ENCODE peak calls at places on chromosome 13, in nine cellular contexts. O, E, G, A, D, X, H, S and L are unnamed samples.

GRCh38 chr13:70668293-70668692 is 560.0 kb upstream of the KLHL1 start:
- DNase-seq in O (no peak), E (peak), G (peak), A (no peak), D (no peak), X (no peak), H (no peak), S (no peak), L (no peak)

GRCh38 chr13:38635030-38635429 is 51.8 kb upstream of the FREM2 start:
- DNase-seq in O (no peak), E (no peak), G (no peak), A (no peak), D (no peak), X (no peak), H (no peak), S (no peak), L (no peak)

GRCh38 chr13:72849571-72849970 is 67.6 kb downstream of the PIBF1 start:
- DNase-seq in O (peak), E (peak), G (no peak), A (no peak), D (no peak), X (no peak), H (no peak), S (no peak), L (peak)

GRCh38 chr13:46354143-46355087 is 32.6 kb downstream of the RUBCNL start:
- DNase-seq in O (peak), E (peak), G (no peak), A (peak), D (no peak), X (no peak), H (no peak), S (peak), L (peak)

GRCh38 chr13:106738279-106738678 is 170.3 kb upstream of the ARGLU1 start:
- DNase-seq in O (no peak), E (no peak), G (no peak), A (no peak), D (no peak), X (no peak), H (no peak), S (no peak), L (no peak)

GRCh38 chr13:103371271-103371670 is 305.1 kb upstream of the SLC10A2 start:
- DNase-seq in O (no peak), E (peak), G (peak), A (no peak), D (no peak), X (no peak), H (no peak), S (no peak), L (no peak)

GRCh38 chr13:91122766-91123165 is 224.7 kb upstream of the MIR17HG start:
- DNase-seq in O (no peak), E (no peak), G (no peak), A (no peak), D (no peak), X (no peak), H (no peak), S (no peak), L (no peak)

GRCh38 chr13:113937497-113938140 is 36.3 kb downstream of the C13orf46 start:
- DNase-seq in O (no peak), E (no peak), G (no peak), A (no peak), D (no peak), X (no peak), H (no peak), S (no peak), L (no peak)

GRCh38 chr13:103903790-103904189 is 837.6 kb upstream of the SLC10A2 start:
- DNase-seq in O (no peak), E (no peak), G (no peak), A (no peak), D (no peak), X (no peak), H (no peak), S (no peak), L (no peak)

GRCh38 chr13:34432234-34432633 is 509.8 kb upstream of the NBEA start:
- DNase-seq in O (no peak), E (no peak), G (no peak), A (no peak), D (no peak), X (no peak), H (no peak), S (no peak), L (no peak)

GRCh38 chr13:47211106-47211505 is 314.3 kb upstream of the HTR2A start:
- DNase-seq in O (peak), E (peak), G (no peak), A (no peak), D (no peak), X (no peak), H (no peak), S (no peak), L (peak)

GRCh38 chr13:42318570-42318969 is 46.6 kb downstream of the AKAP11 start:
- DNase-seq in O (no peak), E (no peak), G (no peak), A (no peak), D (no peak), X (no peak), H (no peak), S (no peak), L (no peak)

GRCh38 chr13:48492123-48493075 is 40.5 kb downstream of the RCBTB2 start:
- DNase-seq in O (peak), E (no peak), G (no peak), A (peak), D (no peak), X (peak), H (peak), S (peak), L (peak)

GRCh38 chr13:23865898-23866297 is 23.3 kb downstream of the MIPEP start:
- DNase-seq in O (no peak), E (no peak), G (no peak), A (no peak), D (no peak), X (no peak), H (no peak), S (no peak), L (no peak)

GRCh38 chr13:72567566-72567965 is 159.9 kb downstream of the MZT1 start:
- DNase-seq in O (no peak), E (no peak), G (no peak), A (no peak), D (no peak), X (no peak), H (no peak), S (no peak), L (no peak)

GRCh38 chr13:38767506-38768265 is 80.8 kb downstream of the FREM2 start:
- DNase-seq in O (no peak), E (peak), G (no peak), A (no peak), D (no peak), X (no peak), H (no peak), S (no peak), L (no peak)

GRCh38 chr13:73938375-73939070 is 195.7 kb downstream of the KLF12 start:
- DNase-seq in O (peak), E (peak), G (no peak), A (no peak), D (no peak), X (no peak), H (no peak), S (no peak), L (peak)

GRCh38 chr13:38697628-38698333 is 10.9 kb downstream of the FREM2 start:
- DNase-seq in O (peak), E (peak), G (no peak), A (no peak), D (no peak), X (no peak), H (no peak), S (no peak), L (no peak)

GRCh38 chr13:98214008-98214643 is 37.1 kb upstream of the RNF113B start:
- DNase-seq in O (peak), E (peak), G (peak), A (no peak), D (peak), X (no peak), H (no peak), S (no peak), L (peak)

GRCh38 chr13:40434516-40435397 is 231.7 kb downstream of the FOXO1 start:
- DNase-seq in O (no peak), E (no peak), G (no peak), A (no peak), D (no peak), X (no peak), H (no peak), S (no peak), L (no peak)

GRCh38 chr13:42753697-42754096 is 27.7 kb upstream of the FAM216B start:
- DNase-seq in O (no peak), E (peak), G (peak), A (no peak), D (no peak), X (no peak), H (no peak), S (no peak), L (no peak)

GRCh38 chr13:109720758-109721184 is 65.6 kb downstream of the IRS2 start:
- DNase-seq in O (no peak), E (no peak), G (peak), A (no peak), D (no peak), X (no peak), H (no peak), S (no peak), L (no peak)

GRCh38 chr13:49571299-49572240 is 13.8 kb downstream of the RCBTB1 start:
- DNase-seq in O (no peak), E (no peak), G (no peak), A (no peak), D (no peak), X (no peak), H (no peak), S (no peak), L (no peak)

GRCh38 chr13:32754179-32754578 is 167.9 kb downstream of the PDS5B start:
- DNase-seq in O (no peak), E (no peak), G (no peak), A (no peak), D (no peak), X (no peak), H (no peak), S (no peak), L (no peak)

GRCh38 chr13:113881614-113882265 is 17.9 kb upstream of the GAS6 start:
- DNase-seq in O (no peak), E (no peak), G (no peak), A (no peak), D (no peak), X (no peak), H (no peak), S (no peak), L (no peak)

GRCh38 chr13:37715606-37716015 is 117.0 kb upstream of the POSTN start:
- DNase-seq in O (peak), E (peak), G (no peak), A (no peak), D (no peak), X (no peak), H (no peak), S (no peak), L (peak)

GRCh38 chr13:73325351-73326214 is 266.8 kb downstream of the KLF5 start:
- DNase-seq in O (no peak), E (peak), G (no peak), A (no peak), D (no peak), X (no peak), H (no peak), S (no peak), L (peak)

GRCh38 chr13:20054586-20054985 is 96.1 kb downstream of the ZMYM2 start:
- DNase-seq in O (no peak), E (no peak), G (no peak), A (no peak), D (no peak), X (no peak), H (no peak), S (no peak), L (no peak)

GRCh38 chr13:31409678-31410356 is 210.0 kb downstream of the B3GLCT start:
- DNase-seq in O (peak), E (peak), G (no peak), A (no peak), D (no peak), X (no peak), H (no peak), S (no peak), L (peak)

GRCh38 chr13:97364827-97365226 is 69.1 kb upstream of the RAP2A start:
- DNase-seq in O (no peak), E (no peak), G (no peak), A (no peak), D (no peak), X (no peak), H (no peak), S (no peak), L (no peak)

GRCh38 chr13:34933349-34933748 is 8.7 kb upstream of the NBEA start:
- DNase-seq in O (no peak), E (no peak), G (no peak), A (no peak), D (no peak), X (no peak), H (no peak), S (no peak), L (no peak)

GRCh38 chr13:60412909-60413616 is 16.0 kb downstream of the TDRD3 start:
- DNase-seq in O (no peak), E (no peak), G (no peak), A (no peak), D (no peak), X (no peak), H (no peak), S (no peak), L (no peak)

GRCh38 chr13:76387561-76387960 is 498.6 kb downstream of the KCTD12 start:
- DNase-seq in O (no peak), E (peak), G (no peak), A (no peak), D (no peak), X (no peak), H (no peak), S (no peak), L (no peak)

GRCh38 chr13:47933688-47934011 is 67.4 kb downstream of the SUCLA2 start:
- DNase-seq in O (no peak), E (peak), G (no peak), A (no peak), D (no peak), X (no peak), H (no peak), S (no peak), L (no peak)

GRCh38 chr13:57624565-57625435 is 6.7 kb upstream of the PCDH17 start:
- DNase-seq in O (peak), E (peak), G (peak), A (no peak), D (peak), X (no peak), H (no peak), S (no peak), L (peak)

GRCh38 chr13:44506251-44506650 is 69.9 kb downstream of the TSC22D1 start:
- DNase-seq in O (no peak), E (no peak), G (no peak), A (no peak), D (no peak), X (no peak), H (no peak), S (no peak), L (no peak)

GRCh38 chr13:21929400-21929799 is 258.5 kb downstream of the FGF9 start:
- DNase-seq in O (no peak), E (no peak), G (no peak), A (no peak), D (no peak), X (no peak), H (no peak), S (no peak), L (no peak)

GRCh38 chr13:24671367-24672117 is 8.7 kb upstream of the ATP12A start:
- DNase-seq in O (peak), E (peak), G (peak), A (no peak), D (peak), X (no peak), H (no peak), S (no peak), L (peak)

GRCh38 chr13:48415516-48415915 is 2.6 kb upstream of the LPAR6 start:
- DNase-seq in O (no peak), E (no peak), G (no peak), A (no peak), D (no peak), X (no peak), H (no peak), S (no peak), L (peak)